ENCODE peak calls at places on chromosome 5, in four cellular contexts. L is right lobe of liver, B is body of pancreas, J is Peyer's patch. V is an unnamed sample.

GRCh38 chr5:10478436-10478835 is 36.8 kb downstream of the ROPN1L start:
- DNase-seq in L (no peak), B (no peak), J (no peak), V (no peak)

GRCh38 chr5:171520300-171521170 is 101.1 kb downstream of the FGF18 start:
- DNase-seq in L (no peak), B (no peak), J (no peak), V (peak; percentile 18)

GRCh38 chr5:159106569-159107282 is 7.0 kb upstream of the EBF1 start:
- DNase-seq in B (peak; percentile 72), L (peak; percentile 80), J (peak; percentile 90), V (peak; percentile 74)

GRCh38 chr5:174520420-174521396 is 203.7 kb upstream of the MSX2 start:
- DNase-seq in L (no peak), J (peak; percentile 79), B (peak; percentile 59), V (peak; percentile 10)

GRCh38 chr5:92402045-92402444 is 1018.9 kb upstream of the ARRDC3 start:
- DNase-seq in L (no peak), B (no peak), J (no peak), V (no peak)

GRCh38 chr5:138077064-138077696 is 6.7 kb upstream of the WNT8A start:
- DNase-seq in J (peak; percentile 89), B (peak; percentile 71), L (no peak), V (peak; percentile 72)

GRCh38 chr5:137791387-137791786 is 37.2 kb upstream of the HNRNPA0 start:
- DNase-seq in B (no peak), L (no peak), J (no peak), V (no peak)

GRCh38 chr5:132674671-132675506 is 1.1 kb downstream of the IL4 start:
- DNase-seq in L (no peak), J (no peak), B (peak; percentile 50), V (no peak)

GRCh38 chr5:34598177-34598794 is 57.8 kb upstream of the RAI14 start:
- DNase-seq in L (no peak), B (peak; percentile 20), J (no peak), V (no peak)

GRCh38 chr5:28390341-28390740 is 1352.0 kb upstream of the CDH9 start:
- DNase-seq in L (no peak), B (no peak), J (no peak), V (no peak)

GRCh38 chr5:138724470-138725146 is 28.6 kb upstream of the CTNNA1 start:
- DNase-seq in L (no peak), B (peak; percentile 10), J (no peak), V (no peak)

GRCh38 chr5:98570661-98571181 is 202.7 kb upstream of the RGMB start:
- DNase-seq in J (no peak), B (no peak), L (no peak), V (no peak)

GRCh38 chr5:23012842-23013241 is 159.7 kb upstream of the CDH12 start:
- DNase-seq in B (no peak), J (no peak), L (no peak), V (no peak)

GRCh38 chr5:75018805-75019587 is 33.4 kb downstream of the GCNT4 start:
- DNase-seq in B (no peak), L (no peak), J (no peak), V (no peak)

GRCh38 chr5:153792305-153792704 is 246.4 kb downstream of the FAM114A2 start:
- DNase-seq in L (no peak), B (no peak), J (no peak), V (no peak)

GRCh38 chr5:10828241-10828640 is 67.2 kb upstream of the DAP start:
- DNase-seq in L (no peak), J (no peak), B (no peak), V (no peak)

GRCh38 chr5:149572576-149573231 is 8.6 kb upstream of the ARHGEF37 start:
- DNase-seq in L (no peak), B (no peak), J (no peak), V (no peak)

GRCh38 chr5:68290260-68290674 is 74.7 kb downstream of the PIK3R1 start:
- DNase-seq in J (no peak), L (no peak), B (peak; percentile 51), V (peak; percentile 53)

GRCh38 chr5:96969401-96969800 is 33.5 kb downstream of the LNPEP start:
- DNase-seq in B (no peak), L (no peak), J (no peak), V (no peak)

GRCh38 chr5:170746081-170746951 is 37.2 kb upstream of the GABRP start:
- DNase-seq in L (no peak), J (no peak), B (no peak), V (no peak)

GRCh38 chr5:154215931-154216330 is 25.4 kb downstream of the GALNT10 start:
- DNase-seq in L (no peak), J (no peak), B (no peak), V (no peak)

GRCh38 chr5:72847439-72847838 is 31.0 kb downstream of the TNPO1 start:
- DNase-seq in L (no peak), B (no peak), J (no peak), V (no peak)

GRCh38 chr5:164498393-164498792 is 993.0 kb downstream of the MAT2B start:
- DNase-seq in J (no peak), B (no peak), L (no peak), V (no peak)

GRCh38 chr5:4879075-4879474 is 261.1 kb upstream of the ADAMTS16 start:
- DNase-seq in L (no peak), J (no peak), B (no peak), V (no peak)

GRCh38 chr5:55926476-55926875 is 68.3 kb downstream of the IL6ST start:
- DNase-seq in L (no peak), B (no peak), J (no peak), V (no peak)

GRCh38 chr5:134958755-134959154 is 9.0 kb upstream of the CATSPER3 start:
- DNase-seq in B (no peak), L (no peak), J (no peak), V (no peak)

GRCh38 chr5:163609910-163610309 is 104.5 kb downstream of the MAT2B start:
- DNase-seq in L (no peak), J (no peak), B (no peak), V (no peak)

GRCh38 chr5:74605759-74606158 is 34.8 kb downstream of the ENC1 start:
- DNase-seq in B (no peak), J (no peak), L (no peak), V (no peak)

GRCh38 chr5:58113172-58113571 is 346.7 kb downstream of the PLK2 start:
- DNase-seq in L (no peak), J (no peak), B (no peak), V (no peak)

GRCh38 chr5:174610968-174611367 is 113.4 kb upstream of the MSX2 start:
- DNase-seq in L (no peak), B (peak; percentile 17), J (peak; percentile 75), V (peak; percentile 10)

GRCh38 chr5:152405145-152405544 is at the start of gene NMUR2:
- DNase-seq in L (no peak), B (no peak), J (no peak), V (no peak)

GRCh38 chr5:19564036-19564435 is 424.0 kb downstream of the CDH18 start:
- DNase-seq in B (no peak), J (no peak), L (no peak), V (no peak)

GRCh38 chr5:144598451-144599068 is 427.9 kb downstream of the KCTD16 start:
- DNase-seq in J (no peak), B (peak; percentile 83), L (no peak), V (peak; percentile 20)

GRCh38 chr5:17305964-17306725 is 88.7 kb downstream of the BASP1 start:
- DNase-seq in B (peak; percentile 77), J (no peak), L (peak; percentile 59), V (peak; percentile 51)

GRCh38 chr5:96026334-96027065 is 64.8 kb upstream of the ELL2 start:
- DNase-seq in J (no peak), L (no peak), B (no peak), V (no peak)

GRCh38 chr5:180784497-180785097 is 18.0 kb downstream of the MGAT1 start:
- DNase-seq in B (peak; percentile 89), J (peak; percentile 91), L (peak; percentile 83), V (peak; percentile 82)

GRCh38 chr5:65394078-65394477 is 87.6 kb downstream of the ADAMTS6 start:
- DNase-seq in L (peak; percentile 82), J (no peak), B (no peak), V (peak; percentile 8)

DNA sequence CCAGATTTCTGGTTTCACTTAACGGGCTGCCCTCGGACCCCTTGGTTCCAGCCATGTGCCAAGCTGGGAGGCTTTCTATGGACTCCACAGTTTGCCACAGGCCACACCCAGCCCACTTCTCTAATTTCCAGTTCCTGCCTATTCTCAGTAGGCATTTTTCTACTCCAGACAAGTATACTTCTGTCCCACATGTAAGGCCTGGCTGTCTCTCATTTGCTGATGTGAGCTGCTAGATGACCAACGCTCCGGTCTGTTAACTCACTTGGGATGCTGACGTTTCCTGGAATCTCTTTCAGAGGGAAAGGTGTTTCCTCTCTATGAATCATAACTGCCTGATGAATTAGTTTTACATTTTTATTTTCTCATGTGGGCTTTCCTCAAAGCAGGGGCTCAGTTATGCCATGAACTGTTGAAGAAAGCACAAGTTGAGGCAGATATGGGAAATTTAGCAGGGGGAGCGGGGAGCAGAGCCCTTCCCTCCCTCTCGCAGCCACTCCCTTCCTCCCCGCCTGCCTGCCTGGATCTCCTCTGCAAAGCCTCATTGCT is 36.3 kb downstream of the ERGIC1 start:
- DNase-seq in L (no peak), J (no peak), B (peak; percentile 63), V (no peak)
- H3K4me1 ChIP-seq in L (peaks cover 18% of the 10 kb centered on the region), J (peaks cover 43% of the 10 kb centered on the region), B (peaks cover 85% of the 10 kb centered on the region), V (peaks cover 66% of the 10 kb centered on the region)

GRCh38 chr5:60779431-60779830 is 64.6 kb downstream of the ELOVL7 start:
- DNase-seq in J (no peak), L (no peak), B (no peak), V (no peak)
- H3K27ac ChIP-seq in J (no peak overlapping the region), L (no peak overlapping the region), B (no peak overlapping the region), V (no peak overlapping the region)

GRCh38 chr5:51082741-51083140 is 300.5 kb upstream of the ISL1 start:
- DNase-seq in J (no peak), L (no peak), B (no peak), V (no peak)
- TF ChIP-seq POLR2A in J (no peak), L (no peak), B (no peak), V (no peak)

DNA sequence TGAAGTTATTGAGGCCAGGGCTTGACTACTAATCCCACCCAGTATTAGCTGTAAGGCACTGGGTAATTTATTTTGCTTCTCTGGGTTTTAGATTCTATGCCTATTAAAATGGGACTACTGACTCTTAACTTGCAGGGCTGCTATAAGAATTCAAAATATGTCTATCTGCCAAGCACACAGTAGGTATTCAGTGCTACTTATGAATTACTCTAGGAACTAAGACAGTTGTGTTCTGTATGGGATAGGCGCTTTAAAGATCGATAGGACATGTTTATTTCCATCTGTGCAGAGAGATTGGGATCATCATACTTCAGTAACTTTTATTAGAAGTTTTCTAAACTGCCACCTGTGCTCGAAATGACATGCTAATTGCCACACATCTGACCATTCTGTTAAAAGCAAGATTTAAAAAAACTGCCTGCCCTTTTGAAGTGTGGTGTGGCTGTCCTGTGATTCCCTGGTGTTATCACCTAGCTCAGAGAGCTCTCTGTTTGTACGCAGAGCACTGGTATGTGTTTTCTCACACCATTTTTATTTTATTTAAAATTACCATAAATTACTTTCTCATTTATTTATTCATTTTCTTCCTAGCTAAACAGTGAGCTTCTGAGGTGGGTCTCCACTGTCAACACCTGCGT is 58.7 kb downstream of the FYB1 start:
- DNase-seq in L (no peak), J (no peak), B (no peak), V (no peak)
- H3K4me1 ChIP-seq in L (no peaks in the 10 kb centered on the region), J (peaks cover 5% of the 10 kb centered on the region), B (no peaks in the 10 kb centered on the region), V (no peaks in the 10 kb centered on the region)

V was measured in transverse colon.